ENCODE peak calls at places on chromosomes 2 and 18, in eight cellular contexts. F is cardiac fibroblast; T is caudate nucleus; Q is A549; H is IMR-90; B is stimulated activated CD4-positive, alpha-beta T cell treated with anti-CD3 and anti-CD28 coated beads, Interleukin-2, amount 100 ng/mL, for 24 hours; L is NCI-H2171 treated with DMSO at 0.1 percent for 48 hours; A is neural progenitor cell. J is an unnamed sample.

GRCh38 chr2:5315512-5315911 is 376.7 kb upstream of the SOX11 start:
- DNase-seq in A (peak), F (no peak), Q (no peak), L (peak), H (no peak), T (no peak), B (no peak), J (no peak)

GRCh38 chr2:218345491-218346176 is 11.0 kb upstream of the CATIP start:
- DNase-seq in T (no peak), B (no peak), Q (no peak), A (no peak), L (peak), F (no peak), H (no peak), J (no peak)

GRCh38 chr18:67266591-67267237 is 249.8 kb downstream of the DSEL start:
- DNase-seq in Q (no peak), H (peak), L (no peak), T (no peak), B (no peak), F (peak), A (no peak), J (peak)

GRCh38 chr2:161681043-161681442 is 56.8 kb downstream of the SLC4A10 start:
- DNase-seq in L (no peak), A (no peak), H (no peak), T (no peak), Q (no peak), F (peak), B (no peak), J (peak)

GRCh38 chr2:27954771-27955384 is 64.3 kb downstream of the BABAM2 start:
- DNase-seq in A (no peak), F (peak), H (peak), T (no peak), Q (peak), B (peak), L (peak), J (peak)

GRCh38 chr18:73646772-73647171 is 500.9 kb downstream of the FBXO15 start:
- DNase-seq in A (no peak), T (no peak), H (peak), F (peak), B (no peak), Q (no peak), L (no peak), J (peak)

GRCh38 chr2:238581126-238581525 is 154.4 kb downstream of the ASB1 start:
- DNase-seq in L (no peak), H (no peak), F (no peak), B (no peak), T (no peak), A (no peak), Q (no peak), J (no peak)

GRCh38 chr2:111031546-111032484 is 88.9 kb upstream of the BCL2L11 start:
- DNase-seq in T (no peak), F (no peak), A (no peak), Q (no peak), L (no peak), B (no peak), H (no peak), J (no peak)

GRCh38 chr2:142562900-142563299 is 314.6 kb upstream of the KYNU start:
- DNase-seq in A (no peak), Q (no peak), B (no peak), T (no peak), F (no peak), H (no peak), L (no peak), J (no peak)

GRCh38 chr2:45323344-45323743 is 287.7 kb downstream of the SRBD1 start:
- DNase-seq in T (no peak), F (no peak), L (no peak), B (no peak), Q (no peak), A (no peak), H (no peak), J (no peak)

GRCh38 chr2:105804266-105804665 is 59.6 kb downstream of the NCK2 start:
- DNase-seq in H (no peak), A (no peak), T (no peak), Q (no peak), F (peak), B (no peak), L (peak), J (no peak)

GRCh38 chr2:78644849-78645248 is 380.7 kb upstream of the REG3G start:
- DNase-seq in Q (no peak), F (no peak), T (no peak), A (no peak), B (no peak), H (no peak), L (no peak), J (no peak)

GRCh38 chr2:102436284-102436683 is 13.3 kb downstream of the IL18RAP start:
- DNase-seq in F (peak), A (no peak), B (peak), H (peak), L (no peak), Q (no peak), T (no peak), J (no peak)

GRCh38 chr18:48728204-48728833 is 189.5 kb downstream of the CTIF start:
- DNase-seq in B (no peak), T (no peak), F (peak), Q (no peak), H (peak), L (no peak), A (no peak), J (peak)

GRCh38 chr2:70851704-70852103 is 16.1 kb upstream of the CD207 start:
- DNase-seq in H (no peak), A (no peak), L (no peak), B (no peak), Q (no peak), F (no peak), T (no peak), J (no peak)

GRCh38 chr2:16092861-16093638 is 152.7 kb downstream of the MYCN start:
- DNase-seq in T (no peak), A (no peak), Q (no peak), B (no peak), F (no peak), H (no peak), L (no peak), J (no peak)

GRCh38 chr2:188495990-188496431 is 204.3 kb downstream of the GULP1 start:
- DNase-seq in T (no peak), H (peak), F (peak), B (no peak), L (no peak), A (no peak), Q (no peak), J (peak)

GRCh38 chr2:223097888-223098383 is 45.9 kb downstream of the KCNE4 start:
- DNase-seq in F (no peak), Q (no peak), H (no peak), L (peak), B (no peak), A (no peak), T (no peak), J (no peak)

GRCh38 chr2:202609381-202610145 is 25.2 kb upstream of the FAM117B start:
- DNase-seq in Q (no peak), L (no peak), H (no peak), B (no peak), F (no peak), A (no peak), T (no peak), J (peak)

GRCh38 chr2:174078275-174078674 is 113.1 kb upstream of the SP3 start:
- DNase-seq in Q (no peak), L (no peak), T (no peak), H (peak), B (no peak), A (no peak), F (peak), J (peak)

GRCh38 chr2:131032393-131032836 is 60.8 kb downstream of the FAM168B start:
- DNase-seq in H (no peak), A (no peak), L (no peak), B (peak), Q (no peak), F (no peak), T (no peak), J (no peak)

GRCh38 chr2:25369439-25369838 is 27.7 kb upstream of the DNMT3A start:
- DNase-seq in F (no peak), L (no peak), B (no peak), A (no peak), H (no peak), Q (no peak), T (no peak), J (no peak)

GRCh38 chr2:45390856-45391255 is 220.2 kb downstream of the SRBD1 start:
- DNase-seq in H (no peak), F (no peak), L (no peak), Q (no peak), T (no peak), A (peak), B (no peak), J (no peak)

GRCh38 chr2:104523921-104524320 is 330.0 kb upstream of the POU3F3 start:
- DNase-seq in Q (no peak), F (no peak), H (no peak), B (no peak), L (no peak), A (no peak), T (no peak), J (no peak)

GRCh38 chr2:237596518-237596855 is 6.0 kb upstream of the RAB17 start:
- DNase-seq in H (no peak), L (no peak), T (no peak), F (no peak), A (no peak), B (no peak), Q (no peak), J (no peak)

GRCh38 chr2:121343191-121343590 is 58.2 kb upstream of the TFCP2L1 start:
- DNase-seq in Q (no peak), H (no peak), L (no peak), T (no peak), A (no peak), B (no peak), F (no peak), J (no peak)

GRCh38 chr2:13650586-13651180 is 933.9 kb downstream of the TRIB2 start:
- DNase-seq in A (peak), T (no peak), Q (no peak), L (no peak), H (no peak), B (no peak), F (no peak), J (no peak)

GRCh38 chr2:636649-637405 is 40.4 kb downstream of the TMEM18 start:
- DNase-seq in B (peak), F (peak), A (peak), H (peak), L (peak), T (peak), Q (peak), J (peak)

GRCh38 chr18:24388975-24389374 is 8.6 kb downstream of the OSBPL1A start:
- DNase-seq in H (no peak), F (peak), L (no peak), B (no peak), T (no peak), Q (no peak), A (no peak), J (no peak)

GRCh38 chr2:172634477-172634876 is 78.6 kb downstream of the PDK1 start:
- DNase-seq in F (no peak), Q (no peak), B (no peak), L (no peak), T (no peak), H (no peak), A (no peak), J (no peak)

GRCh38 chr18:1047406-1047805 is 142.7 kb downstream of the ADCYAP1 start:
- DNase-seq in L (no peak), T (no peak), H (no peak), A (no peak), Q (no peak), B (no peak), F (peak), J (peak)

GRCh38 chr2:149819356-149819957 is 231.9 kb upstream of the MMADHC start:
- DNase-seq in Q (no peak), A (no peak), B (no peak), T (no peak), L (peak), F (no peak), H (no peak), J (no peak)

GRCh38 chr18:79580481-79581171 is 99.0 kb upstream of the CTDP1 start:
- DNase-seq in H (no peak), Q (no peak), L (no peak), F (no peak), B (no peak), T (no peak), A (no peak), J (no peak)

GRCh38 chr2:230902180-230902899 is 22.7 kb downstream of the GPR55 start:
- DNase-seq in B (peak), L (peak), H (peak), A (peak), F (peak), Q (peak), T (no peak), J (peak)

GRCh38 chr18:11327656-11328055 is 178.3 kb upstream of the PIEZO2 start:
- DNase-seq in H (peak), Q (no peak), L (no peak), B (no peak), F (peak), T (no peak), A (no peak), J (no peak)

GRCh38 chr2:55168221-55169154 is 63.6 kb downstream of the CLHC1 start:
- DNase-seq in L (peak), H (peak), A (peak), B (no peak), Q (peak), T (peak), F (peak), J (peak)